ENCODE peak calls at places on chromosomes 7 and 10, in seven cellular contexts. R is NCI-H1105 treated with DMSO at 0.1 percent for 48 hours; Y is M059J; E is RPMI8226; M is activated T-helper 1 cell treated with anti-CD3 and anti-CD28 coated beads, Interleukin-12 subunit alpha, Interleukin-12 subunit beta, Interleukin-2, Interleukin-4 antibody, amounts not matched to agents 30 ng/mL and 10 ng/mL and 1 ng/mL, durations not matched to agents 14 hours and 24 hours and 36 hours; G is endothelial cell; D is HEK293T. C is an unnamed sample.

GRCh38 chr10:76244061-76244686 is 812.8 kb downstream of the LRMDA start:
- DNase-seq in M (no peak), R (no peak), E (no peak), G (no peak), Y (no peak), D (no peak), C (no peak)

GRCh38 chr10:14879055-14879800 is 562 bp downstream of the SUV39H2 start:
- DNase-seq in M (peak), D (no peak), G (no peak), Y (peak), E (peak), R (no peak), C (no peak)

GRCh38 chr10:28838908-28839307 is 161.6 kb downstream of the BAMBI start:
- DNase-seq in R (no peak), E (no peak), G (no peak), Y (peak), M (no peak), D (no peak), C (no peak)

GRCh38 chr7:72805526-72806494 is 22.2 kb downstream of the TYW1B start:
- DNase-seq in M (no peak), R (no peak), G (no peak), Y (peak), D (no peak), E (no peak), C (no peak)

GRCh38 chr10:4635883-4636282 is 190.1 kb upstream of the AKR1E2 start:
- DNase-seq in M (no peak), Y (no peak), D (no peak), E (no peak), R (no peak), G (no peak), C (no peak)

GRCh38 chr7:97731736-97732370 is at the start of gene TAC1:
- DNase-seq in M (no peak), Y (no peak), G (peak), R (no peak), D (peak), E (no peak), C (no peak)

GRCh38 chr10:33341638-33342037 is 7.2 kb upstream of the NRP1 start:
- DNase-seq in D (no peak), Y (peak), E (no peak), R (no peak), G (no peak), M (no peak), C (no peak)

GRCh38 chr10:79070091-79070610 is 1.4 kb downstream of the ZMIZ1 start:
- DNase-seq in R (no peak), M (no peak), Y (peak), G (peak), D (no peak), E (no peak), C (no peak)

GRCh38 chr10:43265799-43266721 is 805 bp downstream of the RASGEF1A start:
- DNase-seq in D (peak), G (no peak), M (no peak), R (peak), E (peak), Y (peak), C (no peak)

GRCh38 chr10:80313523-80313922 is 24.1 kb upstream of the MAT1A start:
- DNase-seq in G (no peak), D (no peak), Y (peak), M (no peak), E (no peak), R (no peak), C (no peak)

GRCh38 chr10:12081879-12082560 is 13.3 kb downstream of the DHTKD1 start:
- DNase-seq in E (no peak), Y (peak), D (no peak), G (no peak), R (no peak), M (no peak), C (no peak)